ENCODE peak calls at places on chromosomes 6 and 20, in five cellular contexts. R, C, U, H and X are unnamed samples.

GRCh38 chr6:12331951-12332749 is 42.0 kb downstream of the EDN1 start:
- DNase-seq in R (peak; percentile 64), C (no peak), U (no peak), H (no peak), X (peak; percentile 40)

GRCh38 chr6:36283608-36284007 is 13.7 kb downstream of the PNPLA1 start:
- DNase-seq in R (no peak), C (no peak), U (no peak), H (peak; percentile 4), X (no peak)

GRCh38 chr6:85660181-85660611 is 17.5 kb upstream of the SYNCRIP start:
- DNase-seq in R (no peak), C (no peak), U (no peak), H (peak; percentile 97), X (peak; percentile 88)

GRCh38 chr6:44967481-44967880 is 360.6 kb upstream of the RUNX2 start:
- DNase-seq in R (no peak), C (no peak), U (no peak), H (peak; percentile 15), X (peak; percentile 23)

GRCh38 chr20:31869942-31870702 is at the start of the genes DUSP15 and TTLL9:
- DNase-seq in R (peak; percentile 78), C (no peak), U (peak; percentile 79), H (no peak), X (no peak)

GRCh38 chr6:2959909-2960719 is 11.3 kb downstream of the SERPINB6 start:
- DNase-seq in R (peak; percentile 79), C (no peak), U (no peak), H (peak; percentile 81), X (peak; percentile 70)

GRCh38 chr6:135186255-135186654 is 5.1 kb downstream of the MYB start:
- DNase-seq in R (no peak), C (no peak), U (no peak), H (no peak), X (no peak)

GRCh38 chr6:84763397-84764331 is 734 bp downstream of the TBX18 start:
- DNase-seq in R (peak; percentile 77), C (no peak), U (peak; percentile 67), H (peak; percentile 92), X (peak; percentile 88)

GRCh38 chr6:8236956-8237355 is 134.6 kb upstream of the EEF1E1 start:
- DNase-seq in R (no peak), C (no peak), U (no peak), H (no peak), X (peak; percentile 21)

GRCh38 chr6:31740397-31741223 is 805 bp downstream of the MSH5 start:
- DNase-seq in R (no peak), C (peak; percentile 69), U (no peak), H (no peak), X (no peak)

GRCh38 chr6:31737315-31738047 is 1.2 kb upstream of the CLIC1 start:
- DNase-seq in R (peak; percentile 60), C (no peak), U (peak; percentile 49), H (peak; percentile 30), X (no peak)

GRCh38 chr6:31738048-31738979 is 1.5 kb upstream of the MSH5 start:
- DNase-seq in R (peak; percentile 62), C (peak; percentile 82), U (no peak), H (peak; percentile 90), X (peak; percentile 82)

GRCh38 chr6:31741815-31742214 is 2.0 kb downstream of the MSH5 start:
- DNase-seq in R (no peak), C (no peak), U (no peak), H (no peak), X (no peak)

GRCh38 chr6:31739639-31740396 is at the start of gene MSH5:
- DNase-seq in R (peak; percentile 100), C (peak; percentile 100), U (peak; percentile 98), H (peak; percentile 98), X (peak; percentile 98)
- TF ChIP-seq CTCF in R (no peak), C (no peak), U (no peak), H (no peak), X (no peak)

GRCh38 chr6:91271807-91272206 is 684.9 kb upstream of the MAP3K7 start:
- DNase-seq in R (no peak), C (no peak), U (no peak), H (no peak), X (no peak)

GRCh38 chr6:91278416-91278815 is 691.5 kb upstream of the MAP3K7 start:
- DNase-seq in R (no peak), C (no peak), U (no peak), H (no peak), X (no peak)

GRCh38 chr6:91273729-91274128 is 686.9 kb upstream of the MAP3K7 start:
- DNase-seq in R (no peak), C (no peak), U (no peak), H (no peak), X (no peak)

DNA sequence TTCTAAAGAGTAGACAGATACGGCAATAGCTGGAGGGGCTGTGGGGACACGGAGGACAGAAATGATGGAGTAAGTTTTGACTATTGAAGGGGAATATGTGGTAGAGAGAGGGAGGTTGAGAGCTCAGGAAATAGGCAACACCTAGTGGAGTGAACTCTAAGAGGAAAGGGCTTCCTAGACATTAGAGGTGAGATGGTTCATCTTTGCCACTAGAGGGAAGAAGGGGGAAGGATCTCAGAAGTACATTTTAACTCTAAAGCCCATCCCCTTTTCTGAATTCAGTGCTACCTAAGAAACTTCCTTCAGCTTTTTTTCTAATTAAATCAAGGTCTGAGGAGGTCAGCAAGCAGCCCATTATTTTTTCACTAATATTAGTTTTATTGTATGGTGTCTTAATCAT is 689.4 kb upstream of the MAP3K7 start:
- DNase-seq in R (no peak), C (peak; percentile 2), U (no peak), H (no peak), X (no peak)
- TF ChIP-seq CTCF in R (peak; percentile 82), C (peak; percentile 55), U (no peak), H (no peak), X (no peak)

GRCh38 chr6:33896391-33897192 is 92.8 kb upstream of the MLN start:
- DNase-seq in R (no peak), C (no peak), U (no peak), H (peak; percentile 42), X (peak; percentile 35)
- TF ChIP-seq CTCF in R (no peak), C (no peak), U (no peak), H (no peak), X (no peak)

DNA sequence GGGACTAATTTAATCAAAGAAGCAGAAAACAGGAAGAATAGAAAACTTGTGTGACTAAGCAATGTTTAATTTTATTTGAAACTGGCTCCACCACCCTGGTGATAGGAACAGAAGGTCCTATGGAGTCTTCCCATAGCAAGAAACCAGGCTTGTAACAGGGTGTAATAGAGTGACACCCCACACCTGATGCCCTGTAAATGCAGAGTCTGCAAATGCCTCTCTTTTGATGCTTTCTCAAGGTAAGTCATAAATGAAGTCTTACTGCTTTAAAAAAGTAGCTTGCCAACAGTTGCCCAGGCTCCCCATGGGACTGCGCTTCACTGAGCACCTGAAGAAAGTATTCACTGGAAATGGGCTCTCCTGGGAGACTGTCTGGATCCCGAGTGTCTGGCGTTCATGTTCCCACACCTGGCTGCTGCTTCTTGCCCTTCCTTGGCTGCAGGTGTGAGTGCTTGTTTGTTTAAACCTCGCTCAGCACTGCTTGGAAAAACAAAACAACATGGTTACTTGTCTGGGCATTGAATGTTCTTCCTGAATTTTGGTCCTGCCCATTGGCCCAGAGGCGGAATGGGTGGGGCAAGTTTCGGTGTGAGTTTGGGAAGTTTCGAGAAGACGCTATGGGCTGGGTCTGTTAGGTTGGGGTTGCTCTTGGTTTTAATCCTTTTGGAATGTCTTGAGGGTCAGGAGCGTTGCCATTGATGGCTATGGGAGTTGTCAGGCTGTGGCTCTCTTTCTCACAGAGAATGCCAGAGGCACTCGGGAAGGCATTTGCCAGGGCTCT is 134.7 kb downstream of the LRRC1 start:
- DNase-seq in R (no peak), C (no peak), U (no peak), H (no peak), X (no peak)
- TF ChIP-seq CTCF in R (no peak), C (no peak), U (no peak), H (no peak), X (no peak)

GRCh38 chr20:33910529-33911327 is 83.0 kb upstream of the RALY start:
- DNase-seq in R (no peak), C (peak; percentile 66), U (no peak), H (no peak), X (no peak)

GRCh38 chr20:33918662-33919061 is 75.0 kb upstream of the RALY start:
- DNase-seq in R (no peak), C (no peak), U (no peak), H (no peak), X (no peak)

GRCh38 chr20:33915726-33916331 is 77.9 kb upstream of the RALY start:
- DNase-seq in R (peak; percentile 77), C (peak; percentile 58), U (peak; percentile 85), H (no peak), X (no peak)

GRCh38 chr20:33917813-33918525 is 75.7 kb upstream of the RALY start:
- DNase-seq in R (no peak), C (peak; percentile 66), U (no peak), H (no peak), X (peak; percentile 67)

GRCh38 chr20:33914871-33915270 is 78.8 kb upstream of the RALY start:
- DNase-seq in R (no peak), C (peak; percentile 92), U (no peak), H (peak; percentile 56), X (peak; percentile 45)
- TF ChIP-seq CTCF in R (no peak), C (peak; percentile 70), U (no peak), H (peak; percentile 1), X (no peak)

DNA sequence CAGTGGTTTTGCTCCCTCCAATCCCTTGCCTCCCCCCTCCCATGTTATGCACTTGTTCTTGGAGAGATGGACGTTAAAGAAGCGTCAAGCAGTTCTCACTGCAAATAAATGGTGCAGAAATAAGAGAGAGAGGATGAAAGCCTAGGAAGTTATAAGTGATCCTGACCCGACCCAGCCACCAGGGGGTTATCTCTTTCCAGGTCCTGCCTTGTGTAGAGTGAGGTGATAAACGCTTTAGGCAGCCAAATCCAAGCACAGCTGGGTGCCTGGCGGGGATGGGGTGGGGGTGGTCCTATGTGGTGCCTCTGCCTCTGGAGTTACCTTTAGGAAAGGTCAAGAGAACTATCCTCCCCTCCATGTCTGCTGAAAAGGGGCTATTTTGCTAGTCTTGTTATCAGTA is 9.1 kb upstream of the TFAP2A start:
- DNase-seq in R (peak; percentile 82), C (peak; percentile 29), U (peak; percentile 50), H (no peak), X (no peak)
- TF ChIP-seq CTCF in R (peak; percentile 63), C (peak; percentile 48), U (no peak), H (no peak), X (peak; percentile 18)